ENCODE peak calls at places on chromosome 1, in ten cellular contexts. One of them, this sample, is unnamed.

GRCh38 chr1:167808690-167809089 is 86.9 kb downstream of the MPZL1 start:
- DNase-seq in brain microvascular endothelial cell: no peak
- DNase-seq in progenitor cell of endocrine pancreas: no peak
- DNase-seq in hepatocyte: no peak
- DNase-seq in BJ: no peak
- DNase-seq in ascending aorta: no peak
- DNase-seq in PC-9: no peak
- DNase-seq in breast epithelium: no peak
- DNase-seq in B cell: no peak
- DNase-seq in lower lobe of right lung: no peak
- DNase-seq in this sample: no peak

GRCh38 chr1:234924450-234925355 is 203.9 kb downstream of the TOMM20 start:
- DNase-seq in breast epithelium: no peak
- DNase-seq in B cell: peak; percentile 34
- DNase-seq in lower lobe of right lung: no peak
- DNase-seq in hepatocyte: no peak
- DNase-seq in progenitor cell of endocrine pancreas: no peak
- DNase-seq in PC-9: no peak
- DNase-seq in ascending aorta: no peak
- DNase-seq in BJ: no peak
- DNase-seq in brain microvascular endothelial cell: no peak
- DNase-seq in this sample: no peak

GRCh38 chr1:150008699-150009098 is 1.8 kb downstream of the OTUD7B start:
- DNase-seq in brain microvascular endothelial cell: no peak
- DNase-seq in hepatocyte: no peak
- DNase-seq in breast epithelium: no peak
- DNase-seq in progenitor cell of endocrine pancreas: no peak
- DNase-seq in BJ: no peak
- DNase-seq in PC-9: no peak
- DNase-seq in B cell: no peak
- DNase-seq in ascending aorta: no peak
- DNase-seq in lower lobe of right lung: no peak
- DNase-seq in this sample: no peak

GRCh38 chr1:59020151-59020997 is 236.5 kb upstream of the JUN start:
- DNase-seq in PC-9: peak; percentile 20
- DNase-seq in hepatocyte: peak; percentile 56
- DNase-seq in BJ: peak; percentile 36
- DNase-seq in breast epithelium: no peak
- DNase-seq in brain microvascular endothelial cell: peak; percentile 65
- DNase-seq in ascending aorta: peak; percentile 29
- DNase-seq in progenitor cell of endocrine pancreas: no peak
- DNase-seq in lower lobe of right lung: peak; percentile 54
- DNase-seq in B cell: peak; percentile 76
- DNase-seq in this sample: no peak

GRCh38 chr1:169148472-169149252 is 42.2 kb downstream of the ATP1B1 start:
- DNase-seq in lower lobe of right lung: no peak
- DNase-seq in brain microvascular endothelial cell: no peak
- DNase-seq in breast epithelium: no peak
- DNase-seq in progenitor cell of endocrine pancreas: no peak
- DNase-seq in ascending aorta: no peak
- DNase-seq in BJ: no peak
- DNase-seq in hepatocyte: peak; percentile 59
- DNase-seq in B cell: no peak
- DNase-seq in PC-9: no peak
- DNase-seq in this sample: no peak

GRCh38 chr1:53559854-53560571 is 100.8 kb downstream of the DMRTB1 start:
- DNase-seq in B cell: no peak
- DNase-seq in brain microvascular endothelial cell: no peak
- DNase-seq in BJ: no peak
- DNase-seq in ascending aorta: no peak
- DNase-seq in progenitor cell of endocrine pancreas: no peak
- DNase-seq in lower lobe of right lung: no peak
- DNase-seq in PC-9: no peak
- DNase-seq in hepatocyte: no peak
- DNase-seq in breast epithelium: no peak
- DNase-seq in this sample: peak; percentile 11

GRCh38 chr1:240468616-240469015 is 143.3 kb downstream of the GREM2 start:
- DNase-seq in breast epithelium: no peak
- DNase-seq in hepatocyte: no peak
- DNase-seq in BJ: no peak
- DNase-seq in lower lobe of right lung: no peak
- DNase-seq in PC-9: no peak
- DNase-seq in progenitor cell of endocrine pancreas: no peak
- DNase-seq in B cell: no peak
- DNase-seq in ascending aorta: no peak
- DNase-seq in brain microvascular endothelial cell: no peak
- DNase-seq in this sample: no peak

GRCh38 chr1:183195146-183195571 is 9.1 kb downstream of the LAMC2 start:
- DNase-seq in progenitor cell of endocrine pancreas: no peak
- DNase-seq in lower lobe of right lung: no peak
- DNase-seq in brain microvascular endothelial cell: peak; percentile 49
- DNase-seq in ascending aorta: no peak
- DNase-seq in hepatocyte: peak; percentile 67
- DNase-seq in B cell: no peak
- DNase-seq in BJ: no peak
- DNase-seq in breast epithelium: no peak
- DNase-seq in PC-9: peak; percentile 34
- DNase-seq in this sample: no peak

GRCh38 chr1:25744140-25744581 is 55.8 kb upstream of the SELENON start:
- DNase-seq in progenitor cell of endocrine pancreas: no peak
- DNase-seq in breast epithelium: peak; percentile 63
- DNase-seq in brain microvascular endothelial cell: peak; percentile 27
- DNase-seq in ascending aorta: peak; percentile 25
- DNase-seq in BJ: peak; percentile 5
- DNase-seq in lower lobe of right lung: peak; percentile 56
- DNase-seq in PC-9: peak; percentile 28
- DNase-seq in hepatocyte: peak; percentile 70
- DNase-seq in B cell: no peak
- DNase-seq in this sample: no peak
- TF ChIP-seq CTCF in progenitor cell of endocrine pancreas: peak; percentile 24
- TF ChIP-seq CTCF in breast epithelium: no peak
- TF ChIP-seq CTCF in brain microvascular endothelial cell: peak; percentile 77
- TF ChIP-seq CTCF in ascending aorta: peak; percentile 32
- TF ChIP-seq CTCF in BJ: peak; percentile 69
- TF ChIP-seq CTCF in lower lobe of right lung: peak; percentile 40
- TF ChIP-seq CTCF in PC-9: peak; percentile 40
- TF ChIP-seq CTCF in hepatocyte: peak; percentile 56
- TF ChIP-seq CTCF in B cell: no peak
- TF ChIP-seq CTCF in this sample: no peak

DNA sequence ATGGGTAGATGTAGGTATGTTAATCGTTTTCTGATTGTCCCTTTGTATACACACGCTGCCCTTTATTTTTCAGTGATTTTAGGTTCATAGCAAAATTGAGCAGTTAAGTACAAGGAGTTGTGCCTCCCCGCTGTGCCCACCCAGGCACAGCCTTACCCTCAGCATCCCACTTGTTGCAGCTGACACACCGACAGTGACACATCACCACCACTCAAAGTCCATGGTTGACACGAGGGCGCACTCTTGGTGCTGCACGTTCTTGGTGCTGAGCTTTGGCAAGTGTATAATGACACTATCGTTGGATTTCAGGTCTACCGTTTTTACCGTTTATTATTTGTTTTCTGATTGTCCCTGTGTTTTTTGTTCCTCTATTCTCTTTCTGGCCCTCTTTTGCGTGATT is 15.6 kb downstream of the C1orf159 start:
- DNase-seq in progenitor cell of endocrine pancreas: no peak
- DNase-seq in BJ: no peak
- DNase-seq in brain microvascular endothelial cell: no peak
- DNase-seq in B cell: no peak
- DNase-seq in hepatocyte: no peak
- DNase-seq in PC-9: no peak
- DNase-seq in lower lobe of right lung: no peak
- DNase-seq in ascending aorta: no peak
- DNase-seq in breast epithelium: peak; percentile 28
- DNase-seq in this sample: no peak
- TF ChIP-seq CTCF in progenitor cell of endocrine pancreas: no peak
- TF ChIP-seq CTCF in BJ: no peak
- TF ChIP-seq CTCF in brain microvascular endothelial cell: no peak
- TF ChIP-seq CTCF in B cell: no peak
- TF ChIP-seq CTCF in hepatocyte: no peak
- TF ChIP-seq CTCF in PC-9: no peak
- TF ChIP-seq CTCF in lower lobe of right lung: no peak
- TF ChIP-seq CTCF in ascending aorta: no peak
- TF ChIP-seq CTCF in breast epithelium: no peak
- TF ChIP-seq CTCF in this sample: no peak

DNA sequence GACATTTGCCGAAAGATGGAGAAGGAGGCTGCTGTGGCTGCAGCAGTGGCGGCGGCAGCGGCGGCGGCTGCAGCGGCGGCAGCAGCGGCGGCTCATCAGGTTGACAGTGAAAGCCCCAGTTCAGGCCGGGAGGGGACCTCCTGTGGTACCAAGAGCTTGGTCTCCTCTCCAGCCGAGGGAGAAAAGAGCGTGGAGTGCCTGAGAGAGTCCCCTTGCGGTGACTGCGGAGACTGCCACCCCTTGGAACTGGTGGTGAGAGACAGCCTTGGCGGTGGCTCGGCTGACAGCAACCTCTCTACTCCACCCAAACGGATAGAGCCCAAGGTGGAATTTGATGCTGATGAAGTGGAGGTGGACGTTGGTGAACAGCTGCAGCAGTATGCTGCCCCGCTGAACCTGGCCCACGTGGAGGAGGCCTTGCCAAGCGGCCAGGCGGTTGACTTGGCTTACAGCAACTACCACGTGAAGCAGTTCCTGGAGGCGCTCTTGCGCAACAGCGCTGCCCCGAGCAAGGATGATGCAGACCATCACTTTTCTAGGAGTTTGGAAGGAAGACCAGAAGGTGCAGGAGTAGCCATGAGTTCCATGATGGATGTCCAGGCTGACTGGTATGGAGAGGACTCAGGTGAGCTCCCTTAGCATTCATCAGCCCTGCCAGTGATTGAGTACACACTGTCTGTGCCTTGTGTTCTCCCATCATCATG is 6.3 kb downstream of the ZBTB8B start:
- DNase-seq in lower lobe of right lung: no peak
- DNase-seq in B cell: peak; percentile 24
- DNase-seq in BJ: no peak
- DNase-seq in progenitor cell of endocrine pancreas: no peak
- DNase-seq in brain microvascular endothelial cell: no peak
- DNase-seq in breast epithelium: no peak
- DNase-seq in hepatocyte: no peak
- DNase-seq in ascending aorta: no peak
- DNase-seq in PC-9: no peak
- DNase-seq in this sample: no peak
- TF ChIP-seq CTCF in lower lobe of right lung: peak; percentile 14
- TF ChIP-seq CTCF in B cell: peak; percentile 18
- TF ChIP-seq CTCF in BJ: no peak
- TF ChIP-seq CTCF in progenitor cell of endocrine pancreas: peak; percentile 48
- TF ChIP-seq CTCF in brain microvascular endothelial cell: peak; percentile 39
- TF ChIP-seq CTCF in breast epithelium: no peak
- TF ChIP-seq CTCF in hepatocyte: no peak
- TF ChIP-seq CTCF in ascending aorta: no peak
- TF ChIP-seq CTCF in PC-9: no peak
- TF ChIP-seq CTCF in this sample: no peak

GRCh38 chr1:10529096-10529495 is 54.3 kb downstream of the PEX14 start:
- DNase-seq in BJ: no peak
- DNase-seq in PC-9: no peak
- DNase-seq in lower lobe of right lung: no peak
- DNase-seq in hepatocyte: no peak
- DNase-seq in brain microvascular endothelial cell: no peak
- DNase-seq in progenitor cell of endocrine pancreas: no peak
- DNase-seq in breast epithelium: no peak
- DNase-seq in B cell: no peak
- DNase-seq in ascending aorta: no peak
- DNase-seq in this sample: no peak

GRCh38 chr1:10528066-10529014 is 53.6 kb downstream of the PEX14 start:
- DNase-seq in BJ: peak; percentile 60
- DNase-seq in ascending aorta: peak; percentile 55
- DNase-seq in lower lobe of right lung: no peak
- DNase-seq in hepatocyte: peak; percentile 67
- DNase-seq in brain microvascular endothelial cell: peak; percentile 81
- DNase-seq in progenitor cell of endocrine pancreas: no peak
- DNase-seq in breast epithelium: no peak
- DNase-seq in B cell: no peak
- DNase-seq in PC-9: peak; percentile 67
- DNase-seq in this sample: no peak

GRCh38 chr1:10529772-10530171 is 55.0 kb downstream of the PEX14 start:
- DNase-seq in B cell: no peak
- DNase-seq in breast epithelium: no peak
- DNase-seq in hepatocyte: no peak
- DNase-seq in ascending aorta: no peak
- DNase-seq in progenitor cell of endocrine pancreas: no peak
- DNase-seq in brain microvascular endothelial cell: no peak
- DNase-seq in BJ: no peak
- DNase-seq in PC-9: no peak
- DNase-seq in lower lobe of right lung: no peak
- DNase-seq in this sample: no peak

GRCh38 chr1:10530756-10531155 is 56.0 kb downstream of the PEX14 start:
- DNase-seq in breast epithelium: no peak
- DNase-seq in progenitor cell of endocrine pancreas: no peak
- DNase-seq in hepatocyte: no peak
- DNase-seq in BJ: no peak
- DNase-seq in lower lobe of right lung: no peak
- DNase-seq in PC-9: peak; percentile 48
- DNase-seq in ascending aorta: no peak
- DNase-seq in B cell: no peak
- DNase-seq in brain microvascular endothelial cell: peak; percentile 73
- DNase-seq in this sample: no peak

GRCh38 chr1:10530281-10530740 is 55.6 kb downstream of the PEX14 start:
- DNase-seq in ascending aorta: no peak
- DNase-seq in B cell: no peak
- DNase-seq in lower lobe of right lung: peak; percentile 83
- DNase-seq in breast epithelium: no peak
- DNase-seq in PC-9: peak; percentile 68
- DNase-seq in brain microvascular endothelial cell: peak; percentile 49
- DNase-seq in BJ: no peak
- DNase-seq in progenitor cell of endocrine pancreas: peak; percentile 51
- DNase-seq in hepatocyte: peak; percentile 87
- DNase-seq in this sample: no peak
- TF ChIP-seq CTCF in ascending aorta: peak; percentile 60
- TF ChIP-seq CTCF in B cell: peak; percentile 27
- TF ChIP-seq CTCF in lower lobe of right lung: peak; percentile 88
- TF ChIP-seq CTCF in breast epithelium: no peak
- TF ChIP-seq CTCF in PC-9: no peak
- TF ChIP-seq CTCF in brain microvascular endothelial cell: peak; percentile 89
- TF ChIP-seq CTCF in BJ: peak; percentile 50
- TF ChIP-seq CTCF in progenitor cell of endocrine pancreas: peak; percentile 88
- TF ChIP-seq CTCF in hepatocyte: peak; percentile 83
- TF ChIP-seq CTCF in this sample: no peak

DNA sequence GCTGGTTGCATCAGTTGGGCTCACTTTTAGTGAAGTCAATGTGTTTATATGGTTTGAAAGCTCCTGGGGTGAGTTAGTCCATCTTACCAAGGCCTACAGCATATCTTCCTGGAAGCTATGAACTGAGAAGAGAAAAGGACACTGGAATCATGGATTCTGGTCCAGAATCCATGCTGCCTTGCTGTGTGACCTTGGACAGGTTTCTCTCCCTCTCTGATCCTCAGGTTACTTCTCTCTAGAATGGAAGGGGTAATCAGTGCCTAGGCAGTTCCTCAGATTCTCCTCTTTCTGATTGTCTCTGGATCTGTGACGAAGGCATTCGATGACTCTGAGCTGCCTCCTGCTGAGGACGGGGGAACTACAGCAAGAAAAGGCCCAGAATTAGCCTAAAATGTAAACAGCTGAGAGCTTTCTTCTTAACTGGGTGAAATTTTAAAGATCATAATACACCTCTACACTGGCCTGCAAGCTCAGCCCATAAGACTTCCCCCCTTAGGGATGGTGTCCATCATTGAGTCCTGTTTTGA is 425.0 kb upstream of the VAMP3 start:
- DNase-seq in ascending aorta: no peak
- DNase-seq in BJ: no peak
- DNase-seq in progenitor cell of endocrine pancreas: no peak
- DNase-seq in hepatocyte: no peak
- DNase-seq in brain microvascular endothelial cell: no peak
- DNase-seq in breast epithelium: no peak
- DNase-seq in B cell: no peak
- DNase-seq in lower lobe of right lung: no peak
- DNase-seq in PC-9: no peak
- DNase-seq in this sample: no peak
- TF ChIP-seq CTCF in ascending aorta: no peak
- TF ChIP-seq CTCF in BJ: no peak
- TF ChIP-seq CTCF in progenitor cell of endocrine pancreas: no peak
- TF ChIP-seq CTCF in hepatocyte: no peak
- TF ChIP-seq CTCF in brain microvascular endothelial cell: peak; percentile 48
- TF ChIP-seq CTCF in breast epithelium: no peak
- TF ChIP-seq CTCF in B cell: no peak
- TF ChIP-seq CTCF in lower lobe of right lung: no peak
- TF ChIP-seq CTCF in PC-9: no peak
- TF ChIP-seq CTCF in this sample: no peak